ENCODE peak calls at places on chromosomes 1 and 21, in four cellular contexts. S, E, M and Z are unnamed samples.

GRCh38 chr1:169484683-169485426 is 889 bp downstream of the SLC19A2 start:
- DNase-seq in S (peak), E (peak), M (peak), Z (no peak)

GRCh38 chr1:190478193-190479007 is 736 bp upstream of the BRINP3 start:
- DNase-seq in S (peak), E (no peak), M (no peak), Z (no peak)

GRCh38 chr1:26991310-26992116 is 2.0 kb upstream of the TRNP1 start:
- DNase-seq in S (peak), E (no peak), M (peak), Z (no peak)

GRCh38 chr1:9428601-9429368 is 110.5 kb upstream of the SLC25A33 start:
- DNase-seq in S (peak), E (peak), M (peak), Z (peak)

GRCh38 chr1:48526045-48526714 is 54.2 kb upstream of the SPATA6 start:
- DNase-seq in S (no peak), E (no peak), M (no peak), Z (no peak)

GRCh38 chr1:147725685-147726084 is 34.7 kb downstream of the GJA5 start:
- DNase-seq in S (no peak), E (no peak), M (no peak), Z (no peak)

GRCh38 chr1:201375169-201375568 is 2.3 kb downstream of the TNNT2 start:
- DNase-seq in S (no peak), E (no peak), M (no peak), Z (no peak)

GRCh38 chr1:41442697-41443251 is 41.7 kb downstream of the EDN2 start:
- DNase-seq in S (no peak), E (no peak), M (no peak), Z (no peak)

GRCh38 chr1:21344750-21345443 is 54.6 kb upstream of the ECE1 start:
- DNase-seq in S (no peak), E (no peak), M (no peak), Z (no peak)

GRCh38 chr1:16075337-16076002 is 2.0 kb upstream of the FAM131C start:
- DNase-seq in S (peak), E (no peak), M (peak), Z (no peak)

GRCh38 chr1:219585837-219586465 is 27.0 kb downstream of the ZC3H11B start:
- DNase-seq in S (no peak), E (no peak), M (no peak), Z (no peak)

GRCh38 chr21:20388400-20388799 is 609.8 kb upstream of the NCAM2 start:
- DNase-seq in S (no peak), E (no peak), M (no peak), Z (no peak)

GRCh38 chr1:121458291-121459048 is 273.7 kb downstream of the SRGAP2C start:
- DNase-seq in S (no peak), E (no peak), M (no peak), Z (no peak)

GRCh38 chr1:84603941-84604830 is 29.9 kb upstream of the CTBS start:
- DNase-seq in S (no peak), E (peak), M (peak), Z (no peak)

GRCh38 chr1:99565606-99566289 is 80.2 kb upstream of the PALMD start:
- DNase-seq in S (peak), E (no peak), M (no peak), Z (no peak)

GRCh38 chr1:19405195-19405760 is 80.1 kb downstream of the CAPZB start:
- DNase-seq in S (no peak), E (no peak), M (no peak), Z (no peak)

GRCh38 chr1:55773189-55773940 is 558.2 kb upstream of the USP24 start:
- DNase-seq in S (peak), E (no peak), M (no peak), Z (no peak)

GRCh38 chr1:22889213-22889827 is 83.3 kb downstream of the LACTBL1 start:
- DNase-seq in S (peak), E (no peak), M (peak), Z (no peak)

GRCh38 chr1:228293393-228293792 is 85.5 kb downstream of the OBSCN start:
- DNase-seq in S (no peak), E (no peak), M (no peak), Z (no peak)

GRCh38 chr1:110176299-110176956 is 26.1 kb downstream of the SLC6A17 start:
- DNase-seq in S (no peak), E (no peak), M (no peak), Z (no peak)

GRCh38 chr1:228445867-228446584 is 29.4 kb upstream of the TRIM17 start:
- DNase-seq in S (peak), E (no peak), M (peak), Z (no peak)

GRCh38 chr1:164064501-164064900 is 494.5 kb upstream of the PBX1 start:
- DNase-seq in S (peak), E (no peak), M (no peak), Z (no peak)